ENCODE peak calls at places on chromosomes 5 and 9, in eight cellular contexts. O, M, Z, I, S, L, T and N are unnamed samples.

GRCh38 chr9:32405506-32405905 is 21.1 kb downstream of the ACO1 start:
- DNase-seq in I (no peak), M (no peak), S (no peak), L (no peak), T (no peak), O (no peak), Z (no peak), N (no peak)

GRCh38 chr5:4215143-4215542 is 619.5 kb downstream of the IRX1 start:
- DNase-seq in O (no peak), S (no peak), Z (no peak), I (no peak), L (no peak), M (no peak), T (no peak), N (no peak)

GRCh38 chr9:83449166-83449565 is 89.0 kb downstream of the FRMD3 start:
- DNase-seq in M (peak), I (no peak), T (peak), O (no peak), S (no peak), L (no peak), Z (no peak), N (no peak)

GRCh38 chr5:71564884-71565283 is 22.3 kb upstream of the MCCC2 start:
- DNase-seq in Z (no peak), M (no peak), L (no peak), I (no peak), O (no peak), T (no peak), S (no peak), N (no peak)

GRCh38 chr9:74963043-74963442 is 10.3 kb upstream of the C9orf40 start:
- DNase-seq in O (no peak), Z (no peak), T (no peak), L (no peak), M (no peak), I (no peak), S (no peak), N (no peak)

GRCh38 chr5:62825623-62826220 is 247.1 kb downstream of the LRRC70 start:
- DNase-seq in T (no peak), I (no peak), Z (no peak), S (no peak), O (no peak), M (no peak), L (no peak), N (no peak)

GRCh38 chr5:111115229-111115628 is 23.1 kb downstream of the WDR36 start:
- DNase-seq in O (no peak), I (no peak), Z (no peak), S (no peak), T (no peak), M (no peak), L (no peak), N (no peak)

GRCh38 chr5:35651002-35651756 is 33.5 kb downstream of the SPEF2 start:
- DNase-seq in T (no peak), O (peak), L (peak), S (no peak), I (peak), Z (peak), M (peak), N (no peak)

GRCh38 chr5:60350794-60351193 is 349.2 kb downstream of the DEPDC1B start:
- DNase-seq in T (no peak), L (no peak), S (no peak), M (no peak), I (peak), O (peak), Z (no peak), N (no peak)

GRCh38 chr9:93649610-93650261 is 73.4 kb downstream of the PHF2 start:
- DNase-seq in O (peak), T (no peak), M (no peak), I (no peak), L (no peak), S (no peak), Z (no peak), N (no peak)

GRCh38 chr5:76527685-76528161 is 95.5 kb downstream of the F2RL2 start:
- DNase-seq in O (no peak), Z (no peak), M (no peak), I (no peak), L (no peak), T (no peak), S (no peak), N (no peak)

GRCh38 chr9:113886003-113886324 is 9.9 kb downstream of the ZNF618 start:
- DNase-seq in Z (no peak), I (no peak), M (no peak), L (no peak), O (no peak), S (no peak), T (no peak), N (no peak)

GRCh38 chr9:109114670-109115069 is 5.1 kb downstream of the TMEM245 start:
- DNase-seq in O (no peak), M (no peak), Z (no peak), T (no peak), S (no peak), L (no peak), I (no peak), N (peak)

DNA sequence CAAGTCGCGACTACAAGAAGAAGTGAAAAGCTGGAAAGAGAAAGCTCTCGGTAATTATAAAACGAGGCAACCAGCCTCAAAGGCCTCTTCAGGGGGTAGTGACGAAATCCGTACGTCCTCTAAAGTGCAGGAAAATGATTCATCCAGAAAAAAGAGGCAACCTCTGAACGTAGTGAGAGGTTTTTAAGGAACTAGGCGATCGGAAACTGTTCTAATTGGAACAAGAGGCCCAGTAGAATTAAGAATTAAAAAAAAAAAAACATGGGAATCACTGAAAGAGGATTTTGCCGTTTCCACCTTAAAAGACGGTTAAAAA is 1.0 kb downstream of the CSNK1A1 start:
- DNase-seq in I (no peak), S (no peak), L (no peak), O (no peak), M (no peak), T (no peak), Z (peak), N (no peak)
- TF ChIP-seq EP300 in I (no peak), S (no peak), L (no peak), O (no peak), M (no peak), T (no peak), Z (peak), N (no peak)

GRCh38 chr5:126780165-126780827 is 3.4 kb downstream of the LMNB1 start:
- DNase-seq in S (no peak), M (peak), Z (peak), L (peak), O (peak), T (no peak), I (peak), N (peak)
- TF ChIP-seq EP300 in S (no peak), M (no peak), Z (no peak), L (no peak), O (no peak), T (no peak), I (no peak), N (no peak)

DNA sequence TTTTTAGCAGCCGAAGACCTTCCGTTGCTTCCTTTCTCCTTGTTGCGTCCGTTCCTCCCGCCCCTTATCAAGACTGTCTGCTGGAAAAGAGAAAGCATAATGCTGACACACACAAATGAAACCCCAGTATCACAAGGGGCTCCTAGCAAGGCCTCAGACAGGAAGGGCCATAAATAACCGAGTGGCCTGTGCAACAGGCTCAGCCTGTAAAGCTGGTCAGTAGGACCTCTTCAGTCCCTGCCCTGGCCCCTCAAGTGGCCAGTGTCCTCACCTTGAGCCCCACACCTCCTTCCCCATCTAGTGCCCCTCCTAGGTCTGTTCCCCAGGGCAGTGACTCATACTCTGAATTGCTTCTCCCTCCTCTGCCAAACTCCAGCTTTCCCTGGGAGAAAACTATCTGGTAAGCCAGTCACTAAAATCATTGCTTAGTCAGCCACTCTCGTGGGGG is 174.6 kb upstream of the IL12B start:
- DNase-seq in S (no peak), I (no peak), T (peak), L (no peak), O (no peak), Z (peak), M (no peak), N (no peak)
- TF ChIP-seq EP300 in S (no peak), I (no peak), T (no peak), L (no peak), O (no peak), Z (no peak), M (no peak), N (no peak)

DNA sequence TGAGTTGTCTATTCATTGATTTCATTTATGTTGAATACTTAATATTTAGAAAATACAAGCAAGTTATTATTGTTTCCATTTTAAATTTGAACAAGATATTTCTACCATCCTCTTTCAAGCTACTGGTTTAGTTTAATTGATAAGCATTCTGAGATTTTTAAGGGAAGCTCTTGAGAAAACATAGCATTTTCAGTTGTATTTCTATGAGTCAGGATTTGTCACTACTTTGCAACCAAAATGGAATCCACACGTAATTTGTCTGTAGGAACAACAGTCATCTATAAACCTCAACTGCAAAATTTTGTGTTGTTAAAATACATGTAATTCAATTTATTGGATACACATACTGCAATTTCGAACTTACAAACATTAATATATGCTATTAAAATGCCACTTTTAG is 74.0 kb downstream of the PRR16 start:
- DNase-seq in O (no peak), T (no peak), S (no peak), M (no peak), L (no peak), Z (no peak), I (no peak), N (no peak)
- TF ChIP-seq EP300 in O (no peak), T (no peak), S (no peak), M (peak), L (no peak), Z (no peak), I (no peak), N (no peak)

DNA sequence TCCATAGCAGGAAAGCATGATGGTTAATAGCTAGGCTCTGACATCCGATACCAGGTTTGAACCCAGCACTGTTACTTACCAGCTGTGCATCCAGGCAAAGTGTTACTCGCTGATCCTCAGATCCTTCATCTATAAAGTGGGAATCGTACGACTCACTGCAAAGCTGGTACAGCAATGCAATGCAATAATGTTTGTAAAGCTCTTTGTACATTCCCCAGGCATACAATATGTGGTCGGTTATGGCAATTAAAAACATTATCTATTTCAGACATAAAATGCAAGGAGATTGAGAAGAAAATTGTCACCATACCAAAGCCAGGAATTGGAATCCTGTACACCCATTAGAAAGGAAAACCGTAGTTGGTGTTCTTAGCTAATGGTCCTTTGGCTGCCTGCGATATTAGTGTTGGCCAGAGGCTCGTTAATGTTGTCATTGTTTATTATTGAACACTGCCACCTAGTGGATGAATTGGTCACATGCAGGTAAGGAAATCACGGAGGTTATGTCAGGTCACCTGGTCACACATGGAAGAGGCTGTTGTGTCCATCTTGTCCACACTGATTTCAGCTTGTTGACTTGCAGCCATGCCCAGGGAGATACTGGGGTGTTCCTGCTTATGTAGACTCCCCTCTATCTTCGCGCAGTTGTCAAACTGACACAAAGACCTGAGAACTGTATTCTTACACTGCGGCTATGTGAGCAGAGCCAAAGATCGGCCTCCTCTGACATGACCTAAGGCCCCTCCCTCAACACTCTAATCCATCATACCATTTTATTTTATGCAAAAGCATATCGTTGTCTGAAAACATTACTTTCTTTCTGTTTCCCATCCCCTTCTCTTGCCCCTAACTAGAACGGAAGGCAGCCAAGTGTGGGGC is 87.5 kb upstream of the PPP2R2B start:
- DNase-seq in S (peak), O (peak), M (peak), T (peak), I (peak), L (peak), Z (peak), N (peak)
- TF ChIP-seq EP300 in S (no peak), O (no peak), M (no peak), T (no peak), I (no peak), L (no peak), Z (peak), N (no peak)

DNA sequence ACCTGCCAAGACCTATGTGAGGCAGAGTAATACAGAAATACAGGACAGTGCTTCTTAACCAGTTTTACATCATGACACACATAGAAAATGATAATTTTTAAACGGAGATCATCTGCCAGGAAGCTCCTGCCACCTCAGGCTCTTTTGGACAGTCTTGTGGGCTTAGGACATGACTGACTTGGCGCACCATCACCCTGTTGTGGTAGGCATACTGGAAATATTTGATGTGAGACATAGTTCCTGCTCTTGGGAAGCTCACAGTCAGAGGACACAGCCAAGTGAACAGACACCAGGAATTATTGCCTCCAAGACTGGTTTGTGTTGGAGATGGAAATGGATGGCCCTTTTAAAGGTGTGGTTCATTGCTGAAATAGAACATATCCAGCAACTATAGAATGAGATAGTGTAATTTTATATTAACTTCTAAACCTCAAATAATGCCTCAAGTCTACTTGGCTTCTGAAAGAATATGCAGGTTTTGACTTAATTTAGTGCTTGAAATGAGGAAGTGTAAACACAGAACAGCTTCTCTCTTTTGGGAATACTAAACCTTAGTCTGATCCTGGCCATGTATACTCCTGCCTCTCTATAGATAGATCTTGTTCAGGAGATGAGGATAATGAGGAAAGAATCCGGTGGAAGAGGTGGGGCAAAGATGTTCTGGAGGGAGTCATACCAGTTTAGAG is 19.7 kb downstream of the CPEB4 start:
- DNase-seq in L (no peak), O (no peak), T (no peak), S (no peak), I (no peak), M (no peak), Z (no peak), N (no peak)
- TF ChIP-seq EP300 in L (no peak), O (no peak), T (no peak), S (no peak), I (no peak), M (no peak), Z (no peak), N (no peak)

DNA sequence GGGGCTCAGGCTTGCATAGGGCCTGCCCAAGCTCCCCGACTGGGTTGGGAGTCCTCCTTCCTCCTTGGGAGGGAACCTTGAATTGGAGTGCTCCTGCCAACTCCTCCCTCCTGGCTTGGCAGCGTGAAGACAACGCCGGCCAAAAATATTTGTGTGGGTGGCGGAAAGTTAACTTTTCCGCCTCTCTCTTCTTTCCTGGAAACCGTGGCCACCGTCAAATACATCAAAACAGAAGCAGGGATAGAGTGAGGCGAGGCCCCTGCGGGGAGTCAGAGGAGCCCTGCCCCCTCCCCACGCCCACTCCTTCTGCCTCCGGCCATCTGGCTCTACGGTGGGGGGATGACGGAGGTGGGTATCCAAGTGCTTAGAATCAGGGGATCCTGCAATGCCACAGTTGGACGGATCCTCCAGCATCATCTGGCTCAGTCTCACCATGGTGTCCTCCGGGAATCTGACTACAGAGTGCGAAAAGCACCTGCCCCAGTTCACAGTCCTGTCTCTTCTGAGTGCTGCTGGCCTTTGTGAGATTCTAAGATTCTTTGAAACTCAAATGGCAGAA is 25.2 kb upstream of the SYNPO start:
- DNase-seq in Z (no peak), L (no peak), M (no peak), O (peak), I (peak), S (no peak), T (no peak), N (no peak)
- TF ChIP-seq EP300 in Z (peak), L (no peak), M (no peak), O (no peak), I (no peak), S (no peak), T (no peak), N (no peak)

GRCh38 chr5:31987985-31988710 is 186.0 kb downstream of the GOLPH3 start:
- DNase-seq in O (no peak), M (no peak), S (no peak), I (no peak), T (no peak), L (peak), Z (no peak), N (no peak)
- TF ChIP-seq EP300 in O (no peak), M (peak), S (no peak), I (no peak), T (no peak), L (no peak), Z (peak), N (no peak)

GRCh38 chr9:15416880-15417279 is 5.8 kb upstream of the SNAPC3 start:
- DNase-seq in M (peak), T (no peak), S (no peak), I (peak), Z (peak), L (no peak), O (peak), N (peak)
- TF ChIP-seq EP300 in M (no peak), T (no peak), S (no peak), I (no peak), Z (no peak), L (no peak), O (no peak), N (no peak)